ENCODE peak calls at places on chromosomes 5 and 9, in seven cellular contexts. C is H1, V is HepG2, Z is HCT116, F is K562, Q is SK-N-SH, E is GM12878. H is an unnamed sample.

GRCh38 chr5:163221581-163221980 is 215.8 kb upstream of the CCNG1 start:
- DNase-seq in C (no peak), V (no peak), Z (no peak), F (no peak), Q (no peak), E (no peak), H (no peak)

GRCh38 chr9:35274988-35275387 is 113.2 kb downstream of the UNC13B start:
- DNase-seq in C (no peak), V (no peak), Z (no peak), F (no peak), Q (no peak), E (no peak), H (no peak)

GRCh38 chr9:6239048-6239461 is 23.4 kb downstream of the IL33 start:
- DNase-seq in C (no peak), V (peak), Z (no peak), F (no peak), Q (no peak), E (no peak), H (no peak)

GRCh38 chr9:124537926-124538325 is 30.7 kb upstream of the NR5A1 start:
- DNase-seq in C (no peak), V (no peak), Z (no peak), F (peak), Q (no peak), E (no peak), H (no peak)

GRCh38 chr5:67454957-67455561 is 258.5 kb upstream of the CD180 start:
- DNase-seq in C (no peak), V (no peak), Z (no peak), F (no peak), Q (no peak), E (no peak), H (no peak)

GRCh38 chr9:124760719-124761118 is 10.4 kb downstream of the NR6A1 start:
- DNase-seq in C (no peak), V (no peak), Z (no peak), F (no peak), Q (no peak), E (no peak), H (no peak)

GRCh38 chr9:136252846-136253245 is 7.2 kb upstream of the QSOX2 start:
- DNase-seq in C (no peak), V (no peak), Z (no peak), F (no peak), Q (no peak), E (no peak), H (no peak)

GRCh38 chr5:36689225-36689624 is 82.8 kb downstream of the SLC1A3 start:
- DNase-seq in C (no peak), V (no peak), Z (no peak), F (no peak), Q (no peak), E (no peak), H (no peak)

GRCh38 chr5:138461343-138462125 is 3.7 kb upstream of the EGR1 start:
- DNase-seq in C (no peak), V (no peak), Z (no peak), F (no peak), Q (no peak), E (no peak), H (peak)

GRCh38 chr9:97109194-97109811 is 70.4 kb upstream of the CTSV start:
- DNase-seq in C (peak), V (peak), Z (peak), F (peak), Q (no peak), E (peak), H (peak)

GRCh38 chr5:159923008-159923407 is 6.7 kb downstream of the ADRA1B start:
- DNase-seq in C (no peak), V (no peak), Z (no peak), F (no peak), Q (no peak), E (no peak), H (no peak)

GRCh38 chr5:14685757-14686156 is 21.2 kb downstream of the OTULIN start:
- DNase-seq in C (no peak), V (peak), Z (peak), F (no peak), Q (peak), E (peak), H (peak)

GRCh38 chr9:72402744-72403143 is 37.7 kb upstream of the ZFAND5 start:
- DNase-seq in C (no peak), V (no peak), Z (no peak), F (no peak), Q (no peak), E (no peak), H (no peak)

GRCh38 chr9:73038613-73039012 is 85.8 kb upstream of the ALDH1A1 start:
- DNase-seq in C (no peak), V (no peak), Z (no peak), F (no peak), Q (no peak), E (no peak), H (peak)

GRCh38 chr9:134698587-134699342 is 57.2 kb downstream of the COL5A1 start:
- DNase-seq in C (peak), V (peak), Z (peak), F (peak), Q (peak), E (no peak), H (peak)

GRCh38 chr9:134272302-134273023 is 53.8 kb upstream of the RXRA start:
- DNase-seq in C (no peak), V (no peak), Z (no peak), F (no peak), Q (no peak), E (no peak), H (no peak)

GRCh38 chr5:317086-317811 is 4.3 kb upstream of the AHRR start:
- DNase-seq in C (peak), V (peak), Z (peak), F (peak), Q (peak), E (no peak), H (peak)

GRCh38 chr9:110316255-110316921 is 21.3 kb downstream of the TXNDC8 start:
- DNase-seq in C (no peak), V (no peak), Z (no peak), F (no peak), Q (no peak), E (no peak), H (no peak)

GRCh38 chr9:23423999-23424398 is 402.0 kb downstream of the ELAVL2 start:
- DNase-seq in C (no peak), V (no peak), Z (no peak), F (no peak), Q (no peak), E (no peak), H (no peak)

GRCh38 chr5:98779264-98779877 is 5.9 kb downstream of the RGMB start:
- DNase-seq in C (no peak), V (peak), Z (no peak), F (no peak), Q (no peak), E (no peak), H (no peak)

GRCh38 chr5:180259260-180259611 is 32.6 kb downstream of the MAPK9 start:
- DNase-seq in C (no peak), V (no peak), Z (no peak), F (no peak), Q (no peak), E (no peak), H (no peak)

GRCh38 chr5:122153774-122154173 is 24.4 kb downstream of the ZNF474 start:
- DNase-seq in C (no peak), V (no peak), Z (no peak), F (no peak), Q (no peak), E (no peak), H (no peak)

GRCh38 chr9:74942801-74943200 is 9.9 kb downstream of the C9orf40 start:
- DNase-seq in C (no peak), V (no peak), Z (no peak), F (no peak), Q (no peak), E (no peak), H (no peak)

GRCh38 chr9:37575921-37576721 is at the start of gene FBXO10:
- DNase-seq in C (peak), V (no peak), Z (no peak), F (peak), Q (peak), E (no peak), H (peak)

GRCh38 chr5:124661317-124662141 is 84.9 kb downstream of the ZNF608 start:
- DNase-seq in C (peak), V (peak), Z (peak), F (no peak), Q (no peak), E (no peak), H (no peak)

GRCh38 chr5:119721775-119722174 is 92.4 kb downstream of the FAM170A start:
- DNase-seq in C (no peak), V (no peak), Z (no peak), F (no peak), Q (no peak), E (no peak), H (no peak)

GRCh38 chr5:116861097-116861496 is 286.5 kb upstream of the SEMA6A start:
- DNase-seq in C (no peak), V (no peak), Z (no peak), F (no peak), Q (no peak), E (no peak), H (no peak)

GRCh38 chr5:5629579-5629978 is 207.1 kb downstream of the ICE1 start:
- DNase-seq in C (no peak), V (no peak), Z (no peak), F (no peak), Q (no peak), E (no peak), H (no peak)

GRCh38 chr9:81596671-81597426 is 92.5 kb downstream of the TLE1 start:
- DNase-seq in C (no peak), V (no peak), Z (no peak), F (no peak), Q (no peak), E (no peak), H (no peak)
- TF ChIP-seq JUND in C (no peak), V (no peak), Z (no peak), F (no peak), Q (no peak), E (no peak), H (no peak)

GRCh38 chr9:33510264-33511183 is 13.5 kb upstream of the ANKRD18B start:
- DNase-seq in C (no peak), V (no peak), Z (no peak), F (peak), Q (peak), E (no peak), H (peak)

GRCh38 chr9:33506626-33507370 is 17.3 kb upstream of the ANKRD18B start:
- DNase-seq in C (no peak), V (peak), Z (peak), F (no peak), Q (no peak), E (no peak), H (no peak)
- TF ChIP-seq JUND in C (no peak), V (no peak), Z (no peak), F (peak), Q (peak), E (no peak), H (no peak)

DNA sequence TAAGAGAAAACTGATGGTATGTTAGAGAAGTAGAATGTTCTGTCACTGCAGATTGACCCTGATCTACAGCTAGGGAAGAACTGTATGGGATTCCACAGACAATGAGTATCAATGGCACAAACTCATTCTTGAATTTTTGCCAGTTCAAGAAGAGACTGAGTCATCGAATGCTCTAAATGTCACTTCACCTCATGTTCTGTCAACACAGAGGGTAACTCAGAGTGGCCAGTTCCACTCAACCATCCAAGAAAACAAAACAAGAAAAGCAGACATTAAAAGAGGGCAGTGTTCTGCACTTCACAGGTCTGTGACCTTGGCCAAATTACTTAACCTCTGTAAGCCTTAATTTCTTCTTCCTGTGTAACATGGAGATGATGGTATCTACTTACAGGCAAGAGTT is 132.2 kb upstream of the HMHB1 start:
- DNase-seq in C (no peak), V (peak), Z (no peak), F (no peak), Q (no peak), E (no peak), H (peak)
- TF ChIP-seq JUND in C (no peak), V (no peak), Z (no peak), F (no peak), Q (peak), E (no peak), H (no peak)

DNA sequence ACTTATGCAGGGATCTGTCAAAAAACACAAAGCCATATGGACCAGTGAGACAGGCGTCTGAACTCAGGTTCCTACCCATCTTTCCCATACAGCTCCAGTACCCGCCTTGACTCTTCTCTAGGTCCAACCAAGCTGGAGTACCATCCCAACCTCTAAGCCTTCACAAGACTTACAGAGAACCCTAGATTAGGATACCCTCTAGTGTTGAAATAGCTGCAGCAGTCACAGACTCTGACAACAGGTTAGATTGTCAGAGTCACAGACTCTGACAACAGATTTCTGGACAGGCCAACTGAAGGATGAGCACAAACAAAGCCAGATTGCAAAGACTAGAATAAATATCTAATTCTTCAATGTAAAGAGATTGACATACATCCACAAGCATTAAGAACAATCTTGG is 266.1 kb downstream of the GRIA1 start:
- DNase-seq in C (no peak), V (no peak), Z (no peak), F (peak), Q (no peak), E (no peak), H (no peak)
- TF ChIP-seq JUND in C (no peak), V (no peak), Z (no peak), F (no peak), Q (no peak), E (no peak), H (no peak)

GRCh38 chr9:708556-709432 is 132.7 kb upstream of the DMRT1 start:
- DNase-seq in C (no peak), V (peak), Z (no peak), F (no peak), Q (no peak), E (no peak), H (peak)

GRCh38 chr9:712643-713042 is 128.9 kb upstream of the DMRT1 start:
- DNase-seq in C (no peak), V (no peak), Z (no peak), F (no peak), Q (no peak), E (no peak), H (no peak)

GRCh38 chr9:713046-713445 is 128.5 kb upstream of the DMRT1 start:
- DNase-seq in C (no peak), V (no peak), Z (no peak), F (no peak), Q (no peak), E (no peak), H (no peak)

GRCh38 chr9:711761-712523 is 129.6 kb upstream of the DMRT1 start:
- DNase-seq in C (no peak), V (no peak), Z (no peak), F (no peak), Q (no peak), E (no peak), H (no peak)

DNA sequence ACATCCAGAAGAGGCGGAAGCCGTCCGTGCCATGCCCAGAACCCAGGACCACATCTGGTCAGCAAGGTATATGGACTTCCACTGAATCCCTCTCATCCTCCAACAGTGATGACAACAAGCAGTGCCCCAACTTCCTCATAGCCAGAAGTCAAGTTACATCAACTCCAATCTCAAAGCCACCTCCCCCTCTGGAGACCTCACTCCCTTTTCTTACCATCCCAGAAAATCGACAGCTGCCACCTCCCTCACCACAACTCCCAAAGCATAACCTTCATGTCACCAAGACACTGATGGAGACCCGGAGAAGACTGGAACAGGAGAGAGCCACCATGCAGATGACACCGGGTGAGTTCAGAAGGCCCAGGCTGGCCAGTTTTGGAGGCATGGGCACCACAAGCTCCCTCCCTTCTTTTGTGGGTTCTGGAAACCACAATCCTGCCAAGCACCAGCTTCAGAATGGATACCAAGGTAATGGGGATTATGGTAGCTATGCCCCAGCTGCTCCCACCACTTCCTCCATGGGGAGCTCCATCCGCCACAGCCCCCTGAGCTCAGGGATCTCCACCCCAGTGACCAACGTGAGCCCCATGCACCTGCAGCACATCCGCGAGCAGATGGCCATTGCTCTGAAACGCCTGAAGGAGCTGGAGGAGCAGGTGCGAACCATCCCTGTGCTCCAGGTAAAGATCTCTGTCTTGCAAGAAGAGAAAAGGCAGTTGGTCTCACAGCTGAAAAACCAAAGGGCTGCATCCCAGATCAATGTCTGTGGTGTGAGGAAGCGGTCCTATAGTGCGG is 130.3 kb upstream of the DMRT1 start:
- DNase-seq in C (no peak), V (no peak), Z (no peak), F (no peak), Q (no peak), E (no peak), H (no peak)
- TF ChIP-seq JUND in C (no peak), V (no peak), Z (no peak), F (no peak), Q (no peak), E (no peak), H (no peak)

GRCh38 chr9:114318416-114318815 is 4.5 kb upstream of the ORM1 start:
- DNase-seq in C (no peak), V (no peak), Z (no peak), F (no peak), Q (no peak), E (no peak), H (no peak)

GRCh38 chr9:114319147-114319546 is 3.8 kb upstream of the ORM1 start:
- DNase-seq in C (no peak), V (no peak), Z (no peak), F (no peak), Q (no peak), E (no peak), H (no peak)

GRCh38 chr9:114316605-114317230 is 6.2 kb upstream of the ORM1 start:
- DNase-seq in C (no peak), V (no peak), Z (no peak), F (no peak), Q (no peak), E (no peak), H (no peak)

GRCh38 chr9:114315723-114316363 is 7.1 kb upstream of the ORM1 start:
- DNase-seq in C (no peak), V (no peak), Z (no peak), F (no peak), Q (no peak), E (no peak), H (no peak)

GRCh38 chr9:114317665-114318357 is 5.1 kb upstream of the ORM1 start:
- DNase-seq in C (no peak), V (no peak), Z (no peak), F (no peak), Q (no peak), E (no peak), H (no peak)
- TF ChIP-seq JUND in C (no peak), V (no peak), Z (no peak), F (no peak), Q (no peak), E (no peak), H (no peak)